ENCODE peak calls at places on chromosomes 7 and 10, in five cellular contexts. V is activated gamma-delta T cell treated with anti-CD3 and anti-CD28 coated beads, Interleukin-2, amount 50 U/mL, for 16 hours; I is T-helper 2 cell; K is CD4-positive, alpha-beta T cell; N is GM23338. R is an unnamed sample.
A peak's percentile ranks its signal among the peaks of the same experiment; 100 is the strongest.

GRCh38 chr7:142488842-142489241 is 231.0 kb upstream of the PRSS58 start:
- DNase-seq in V (no peak), I (no peak), K (no peak), N (no peak), R (no peak)

GRCh38 chr10:48582970-48583369 is 21.9 kb downstream of the ARHGAP22 start:
- DNase-seq in V (no peak), I (no peak), K (no peak), N (no peak), R (no peak)

GRCh38 chr7:143882611-143883078 is 19.3 kb downstream of the TCAF1 start:
- DNase-seq in V (no peak), I (no peak), K (no peak), N (peak; percentile 49), R (no peak)

GRCh38 chr10:70803768-70804423 is 11.9 kb upstream of the SGPL1 start:
- DNase-seq in V (no peak), I (no peak), K (no peak), N (no peak), R (no peak)

GRCh38 chr7:36348256-36348655 is 41.4 kb upstream of the ANLN start:
- DNase-seq in V (no peak), I (no peak), K (no peak), N (no peak), R (no peak)

GRCh38 chr7:76086070-76086469 is 38.2 kb downstream of the MDH2 start:
- DNase-seq in V (no peak), I (no peak), K (no peak), N (no peak), R (no peak)

GRCh38 chr10:77811831-77812430 is 114.6 kb downstream of the DLG5 start:
- DNase-seq in V (no peak), I (no peak), K (no peak), N (no peak), R (no peak)

GRCh38 chr10:68406815-68407585 is at the start of gene RUFY2:
- DNase-seq in V (peak; percentile 62), I (peak; percentile 69), K (peak; percentile 54), N (peak; percentile 86), R (peak; percentile 64)

GRCh38 chr10:11610855-11611247 is 599 bp downstream of the USP6NL start:
- DNase-seq in V (no peak), I (no peak), K (no peak), N (peak; percentile 46), R (no peak)

GRCh38 chr7:101124376-101125056 is 2.4 kb upstream of the SERPINE1 start:
- DNase-seq in V (no peak), I (no peak), K (no peak), N (no peak), R (no peak)

GRCh38 chr7:36021367-36021766 is 131.7 kb upstream of the EEPD1 start:
- DNase-seq in V (no peak), I (no peak), K (no peak), N (peak; percentile 82), R (no peak)